ENCODE peak calls at places on chromosomes 4 and X, in seven cellular contexts. U is mucosa of descending colon, E is IMR-90, O is GM23248, G is right lobe of liver, P is cardiac muscle cell, Z is stomach. I is an unnamed sample.
A peak's percentile ranks its signal among the peaks of the same experiment; 100 is the strongest.

GRCh38 chrX:29911673-29912072 is 303.7 kb upstream of the MAGEB2 start:
- DNase-seq in Z (no peak), P (no peak), G (no peak), U (no peak), O (no peak), E (no peak), I (no peak)

GRCh38 chr4:177485528-177485927 is 43.3 kb upstream of the AGA start:
- DNase-seq in U (no peak), G (no peak), P (no peak), O (peak; percentile 85), Z (no peak), E (peak; percentile 98), I (no peak)

GRCh38 chr4:83709627-83710026 is 173.7 kb downstream of the GPAT3 start:
- DNase-seq in E (no peak), P (no peak), G (no peak), Z (no peak), O (no peak), U (no peak), I (no peak)

GRCh38 chrX:77785400-77785745 is 643 bp downstream of the ATRX start:
- DNase-seq in P (peak; percentile 31), O (peak; percentile 45), U (no peak), Z (no peak), E (peak; percentile 8), G (no peak), I (no peak)

GRCh38 chr4:102343964-102344519 is 1.2 kb downstream of the SLC39A8 start:
- DNase-seq in U (no peak), Z (no peak), P (peak; percentile 4), O (no peak), E (peak; percentile 8), G (no peak), I (no peak)

GRCh38 chr4:2848449-2848848 is 4.8 kb downstream of the ADD1 start:
- DNase-seq in U (no peak), Z (peak; percentile 24), E (peak; percentile 28), G (no peak), O (no peak), P (no peak), I (no peak)

GRCh38 chr4:164572877-164573279 is 181.1 kb upstream of the SMIM31 start:
- DNase-seq in G (no peak), E (no peak), Z (no peak), P (no peak), O (peak; percentile 25), U (no peak), I (no peak)

GRCh38 chrX:34770511-34770910 is 113.4 kb upstream of the TMEM47 start:
- DNase-seq in G (no peak), E (no peak), U (no peak), Z (no peak), O (peak; percentile 23), P (no peak), I (no peak)

GRCh38 chrX:152824841-152825374 is 5.6 kb downstream of the CETN2 start:
- DNase-seq in Z (no peak), O (peak; percentile 53), G (no peak), E (peak; percentile 41), U (no peak), P (no peak), I (no peak)
- H3K9me3 ChIP-seq in Z (no peaks in the 10 kb centered on the region), O (no peaks in the 10 kb centered on the region), G (no peaks in the 10 kb centered on the region), E (no peaks in the 10 kb centered on the region), U (no peaks in the 10 kb centered on the region), P (no peaks in the 10 kb centered on the region), I (no peaks in the 10 kb centered on the region)

DNA sequence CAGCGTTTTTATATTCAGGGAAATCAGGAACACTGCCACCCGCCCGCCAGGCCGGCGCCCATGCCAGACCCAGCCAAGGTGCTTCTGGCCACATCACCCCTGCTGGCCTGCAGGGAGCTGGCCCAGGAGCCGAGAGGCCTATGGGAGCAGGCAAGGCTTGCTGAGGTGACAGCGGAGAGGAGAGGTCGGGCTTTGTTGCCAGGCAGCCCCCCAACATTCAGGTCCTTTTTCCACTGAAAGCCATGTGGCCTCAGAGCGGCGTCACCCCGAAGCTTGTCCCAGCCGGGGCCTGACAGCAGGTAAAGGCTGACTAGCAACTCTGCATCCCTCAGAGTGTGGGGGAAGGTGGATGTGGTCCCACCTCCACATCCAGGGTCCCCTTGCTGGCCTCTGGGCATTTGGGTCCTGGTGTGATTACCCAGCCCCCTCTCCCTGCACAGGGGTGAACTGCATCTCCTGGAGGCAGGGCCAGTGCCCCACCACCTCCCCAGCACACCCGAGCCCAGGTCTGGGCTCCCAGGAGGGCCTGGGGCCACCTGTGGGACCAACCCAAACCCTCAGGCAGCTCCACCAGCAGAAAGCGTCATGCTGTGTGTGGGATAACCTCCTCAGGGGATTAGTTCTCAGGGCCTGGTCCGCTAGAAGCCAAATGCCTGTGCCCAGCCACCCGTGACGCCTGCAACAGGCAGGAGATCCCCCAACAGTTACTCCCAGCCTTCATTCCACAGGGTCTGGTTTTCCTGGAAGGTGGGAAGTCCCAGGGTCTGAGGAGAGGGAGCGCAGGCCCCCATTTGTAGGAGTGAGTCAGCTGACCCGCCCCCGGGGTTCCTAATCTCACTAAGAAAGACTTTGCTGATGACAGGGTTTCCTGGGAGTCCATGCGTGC is at the start of gene PDE6B:
- DNase-seq in U (no peak), E (no peak), O (no peak), G (peak; percentile 29), Z (no peak), P (no peak), I (no peak)
- H3K9me3 ChIP-seq in U (no peaks in the 10 kb centered on the region), E (peaks cover 13% of the 10 kb centered on the region), O (no peaks in the 10 kb centered on the region), G (no peaks in the 10 kb centered on the region), Z (no peaks in the 10 kb centered on the region), P (no peaks in the 10 kb centered on the region), I (no peaks in the 10 kb centered on the region)

GRCh38 chr4:478373-478772 is 20.6 kb downstream of the ZNF721 start:
- DNase-seq in Z (no peak), P (no peak), G (no peak), E (peak; percentile 44), O (peak; percentile 14), U (no peak), I (no peak)
- H3K9me3 ChIP-seq in Z (no peaks in the 10 kb centered on the region), P (no peaks in the 10 kb centered on the region), G (no peaks in the 10 kb centered on the region), E (peaks cover 16% of the 10 kb centered on the region), O (no peaks in the 10 kb centered on the region), U (peaks cover 36% of the 10 kb centered on the region), I (peaks cover 38% of the 10 kb centered on the region)

DNA sequence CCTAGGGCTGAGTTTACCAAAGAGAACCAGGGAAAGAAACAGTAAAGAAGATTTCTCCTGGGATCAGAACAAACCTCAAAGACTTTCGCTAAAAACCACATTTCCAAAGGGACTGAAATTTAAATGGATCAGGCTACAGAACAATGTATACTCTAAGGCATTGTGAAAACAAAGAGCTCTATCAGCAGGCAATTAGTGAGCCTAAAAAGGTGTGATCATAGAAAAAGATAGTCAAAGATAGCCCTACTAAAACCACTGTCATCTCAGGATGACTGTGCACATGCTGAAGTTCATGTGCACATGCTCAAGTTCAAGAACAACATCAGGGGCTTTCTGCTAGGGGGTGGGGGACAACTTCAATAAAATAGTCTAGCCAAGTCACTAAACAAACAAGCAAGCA is 12.9 kb upstream of the SMIM10L2A start:
- DNase-seq in P (no peak), G (no peak), Z (no peak), O (no peak), E (no peak), U (no peak), I (no peak)
- H3K9me3 ChIP-seq in P (no peaks in the 10 kb centered on the region), G (no peaks in the 10 kb centered on the region), Z (no peaks in the 10 kb centered on the region), O (no peaks in the 10 kb centered on the region), E (no peaks in the 10 kb centered on the region), U (no peaks in the 10 kb centered on the region), I (no peaks in the 10 kb centered on the region)

GRCh38 chr4:14636563-14636962 is 365.7 kb upstream of the CPEB2 start:
- DNase-seq in G (no peak), O (no peak), Z (no peak), U (no peak), P (no peak), E (no peak), I (no peak)
- H3K9me3 ChIP-seq in G (no peaks in the 10 kb centered on the region), O (no peaks in the 10 kb centered on the region), Z (no peaks in the 10 kb centered on the region), U (no peaks in the 10 kb centered on the region), P (no peaks in the 10 kb centered on the region), E (peaks cover 8% of the 10 kb centered on the region), I (no peaks in the 10 kb centered on the region)

GRCh38 chr4:63348735-63349673 is 1060.2 kb downstream of the TECRL start:
- DNase-seq in P (no peak), E (no peak), O (no peak), G (peak; percentile 49), Z (no peak), U (peak; percentile 41), I (no peak)
- H3K9me3 ChIP-seq in P (no peaks in the 10 kb centered on the region), E (peaks cover 11% of the 10 kb centered on the region), O (no peaks in the 10 kb centered on the region), G (no peaks in the 10 kb centered on the region), Z (no peaks in the 10 kb centered on the region), U (peaks cover 40% of the 10 kb centered on the region), I (no peaks in the 10 kb centered on the region)

GRCh38 chrX:653316-653715 is 22.7 kb downstream of the SHOX start:
- DNase-seq in E (no peak), G (no peak), P (no peak), Z (no peak), O (no peak), U (no peak), I (no peak)
- H3K9me3 ChIP-seq in E (peaks cover 23% of the 10 kb centered on the region), G (no peaks in the 10 kb centered on the region), P (no peaks in the 10 kb centered on the region), Z (no peaks in the 10 kb centered on the region), O (no peaks in the 10 kb centered on the region), U (no peaks in the 10 kb centered on the region), I (no peaks in the 10 kb centered on the region)

GRCh38 chrX:118633530-118633929 is 93.9 kb upstream of the IL13RA1 start:
- DNase-seq in Z (no peak), O (no peak), P (no peak), U (no peak), G (no peak), E (no peak), I (no peak)

GRCh38 chrX:118632862-118633261 is 94.5 kb upstream of the IL13RA1 start:
- DNase-seq in O (no peak), Z (no peak), G (no peak), E (no peak), U (no peak), P (no peak), I (no peak)

GRCh38 chrX:118634336-118634735 is 93.1 kb upstream of the IL13RA1 start:
- DNase-seq in U (no peak), O (no peak), P (no peak), E (no peak), G (no peak), Z (no peak), I (no peak)

GRCh38 chrX:118631586-118631985 is 95.8 kb upstream of the IL13RA1 start:
- DNase-seq in Z (no peak), P (no peak), E (no peak), G (no peak), O (no peak), U (no peak), I (no peak)

DNA sequence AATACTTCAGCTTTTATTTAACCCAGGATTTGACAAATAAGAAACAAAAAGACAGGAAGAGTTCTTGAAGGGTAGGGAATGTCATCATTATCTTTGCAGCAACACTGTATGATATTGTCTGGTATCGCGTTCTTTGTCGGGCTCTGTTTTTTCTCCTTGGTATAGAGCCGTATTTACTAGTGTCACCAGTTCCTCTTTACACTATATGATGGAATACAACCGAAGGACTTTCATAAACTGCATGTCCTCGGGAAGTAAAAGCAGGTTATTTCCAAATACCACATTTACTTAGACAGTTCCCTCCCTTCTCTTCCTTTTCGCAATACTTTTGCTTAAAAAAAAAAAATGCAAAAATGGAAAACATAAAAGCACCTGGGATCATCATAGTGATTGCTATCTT is 96.6 kb upstream of the IL13RA1 start:
- DNase-seq in G (no peak), O (no peak), U (no peak), P (no peak), E (no peak), Z (no peak), I (no peak)
- H3K9me3 ChIP-seq in G (no peaks in the 10 kb centered on the region), O (no peaks in the 10 kb centered on the region), U (no peaks in the 10 kb centered on the region), P (no peaks in the 10 kb centered on the region), E (no peaks in the 10 kb centered on the region), Z (no peaks in the 10 kb centered on the region), I (no peaks in the 10 kb centered on the region)

I was measured in T-helper 17 cell.